ENCODE peak calls at places on chromosomes 1 and 21, in six cellular contexts. Z, B, Q, J, Y and P are unnamed samples.
A peak's percentile ranks its signal among the peaks of the same experiment; 100 is the strongest.

GRCh38 chr1:3895951-3896325 is 4.1 kb downstream of the C1orf174 start:
- DNase-seq in Z (no peak), B (no peak), Q (no peak), J (no peak), Y (no peak), P (no peak)

GRCh38 chr1:66364578-66365391 is 169.2 kb upstream of the SGIP1 start:
- DNase-seq in Z (no peak), B (no peak), Q (no peak), J (no peak), Y (no peak), P (no peak)

GRCh38 chr1:236073307-236073897 is 8.5 kb upstream of the NID1 start:
- DNase-seq in Z (no peak), B (no peak), Q (no peak), J (no peak), Y (no peak), P (no peak)

GRCh38 chr1:228212415-228212965 is 4.6 kb downstream of the OBSCN start:
- DNase-seq in Z (no peak), B (no peak), Q (no peak), J (peak; percentile 28), Y (no peak), P (no peak)

GRCh38 chr1:47434051-47434842 is 3.6 kb upstream of the FOXD2 start:
- DNase-seq in Z (peak; percentile 73), B (no peak), Q (peak; percentile 76), J (peak; percentile 57), Y (no peak), P (peak; percentile 74)

GRCh38 chr1:201361652-201362504 is 15.6 kb downstream of the TNNT2 start:
- DNase-seq in Z (no peak), B (no peak), Q (peak; percentile 68), J (peak; percentile 71), Y (peak; percentile 47), P (no peak)

GRCh38 chr1:107934573-107934972 is 30.4 kb downstream of the VAV3 start:
- DNase-seq in Z (no peak), B (no peak), Q (no peak), J (no peak), Y (no peak), P (no peak)

GRCh38 chr21:25518491-25518911 is 88.8 kb downstream of the MRPL39 start:
- DNase-seq in Z (no peak), B (no peak), Q (no peak), J (no peak), Y (no peak), P (no peak)

GRCh38 chr1:7616076-7616833 is 154.8 kb upstream of the VAMP3 start:
- DNase-seq in Z (no peak), B (no peak), Q (peak; percentile 70), J (peak; percentile 75), Y (peak; percentile 10), P (no peak)

GRCh38 chr21:36909901-36910561 is 56.4 kb downstream of the HLCS start:
- DNase-seq in Z (no peak), B (no peak), Q (no peak), J (peak; percentile 81), Y (peak; percentile 98), P (no peak)

GRCh38 chr21:36908260-36908908 is 58.1 kb downstream of the HLCS start:
- DNase-seq in Z (no peak), B (no peak), Q (no peak), J (no peak), Y (peak; percentile 46), P (no peak)

GRCh38 chr21:36910581-36911307 is 55.7 kb downstream of the HLCS start:
- DNase-seq in Z (no peak), B (no peak), Q (no peak), J (no peak), Y (peak; percentile 86), P (no peak)

GRCh38 chr21:36913247-36914169 is 53.0 kb downstream of the HLCS start:
- DNase-seq in Z (no peak), B (no peak), Q (no peak), J (no peak), Y (no peak), P (no peak)

GRCh38 chr21:36909423-36909822 is 57.0 kb downstream of the HLCS start:
- DNase-seq in Z (no peak), B (no peak), Q (no peak), J (no peak), Y (peak; percentile 90), P (no peak)
- H3K4me3 ChIP-seq in Z (no peak overlapping the region), B (no peak overlapping the region), Q (no peak overlapping the region), J (no peak overlapping the region), Y (no peak overlapping the region), P (no peak overlapping the region)

DNA sequence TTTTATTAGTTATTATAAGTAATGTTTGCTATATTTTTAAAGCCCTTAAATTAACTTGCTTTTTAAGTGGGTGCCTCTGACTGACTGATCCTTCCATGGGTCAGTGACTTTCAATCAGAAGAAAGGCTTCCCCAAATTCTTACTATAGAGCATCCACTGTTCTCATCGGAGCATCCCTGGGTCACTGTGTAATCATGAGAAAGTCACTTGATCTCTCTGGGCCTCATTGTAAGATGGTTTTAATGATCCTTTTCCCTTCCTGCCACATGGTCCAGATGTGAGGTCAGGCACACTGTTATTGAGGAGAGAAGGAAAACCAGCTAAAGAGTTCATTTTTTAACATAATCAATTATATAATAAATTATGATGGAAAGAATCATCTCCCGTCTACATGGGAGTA is 11.0 kb upstream of the NBL1 start:
- DNase-seq in Z (no peak), B (no peak), Q (no peak), J (no peak), Y (no peak), P (no peak)
- TF ChIP-seq CTCF in Z (no peak), B (no peak), Q (no peak), J (no peak), Y (no peak), P (no peak)

GRCh38 chr1:170630977-170631376 is 33.0 kb upstream of the PRRX1 start:
- DNase-seq in Z (no peak), B (no peak), Q (no peak), J (no peak), Y (no peak), P (no peak)
- H3K27ac ChIP-seq in Z (no peak overlapping the region), B (no peak overlapping the region), Q (no peak overlapping the region), J (no peak overlapping the region), Y (no peak overlapping the region), P (no peak overlapping the region)

DNA sequence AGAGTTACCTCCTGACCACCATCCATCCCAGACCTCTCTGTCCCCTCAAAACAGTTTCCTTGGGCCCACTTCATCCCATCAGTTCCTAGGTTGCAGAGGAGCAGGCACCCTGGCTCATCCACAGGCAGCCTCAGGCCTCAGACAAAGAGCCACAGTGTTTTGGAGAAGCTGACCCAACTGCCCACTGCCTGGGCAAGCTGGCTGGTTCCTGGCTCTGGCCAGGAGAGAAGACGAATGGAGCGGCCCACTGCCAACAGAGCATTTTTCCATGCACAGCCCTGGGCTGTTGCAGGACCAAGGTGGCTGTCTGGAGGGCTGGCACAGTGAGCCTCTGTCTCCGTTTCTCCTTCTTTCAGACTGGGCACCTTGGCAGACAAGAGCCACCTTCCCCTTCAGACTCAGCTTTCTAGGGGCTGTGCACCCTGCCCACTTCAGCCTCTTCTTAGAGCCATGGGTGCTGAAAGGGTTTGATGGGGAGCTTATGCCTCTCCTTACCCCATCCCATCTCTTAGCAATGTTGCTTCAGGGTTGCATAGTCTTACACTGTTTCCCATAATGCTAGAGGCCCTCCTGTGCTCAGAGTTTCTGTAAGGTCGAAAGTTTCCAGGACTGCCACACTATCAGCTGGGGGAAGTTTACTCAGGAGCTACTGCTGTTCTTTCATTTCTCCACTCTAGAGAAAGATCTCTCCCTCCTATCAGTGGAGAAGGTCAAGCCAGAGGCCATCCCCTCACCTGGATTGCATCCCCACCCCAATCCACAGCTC is 982 bp downstream of the FMOD start:
- DNase-seq in Z (no peak), B (no peak), Q (no peak), J (peak; percentile 72), Y (no peak), P (no peak)
- H3K4me3 ChIP-seq in Z (peak overlapping the region; percentile 53), B (peak overlapping the region; percentile 46), Q (peak overlapping the region; percentile 41), J (no peak overlapping the region), Y (no peak overlapping the region), P (no peak overlapping the region)

DNA sequence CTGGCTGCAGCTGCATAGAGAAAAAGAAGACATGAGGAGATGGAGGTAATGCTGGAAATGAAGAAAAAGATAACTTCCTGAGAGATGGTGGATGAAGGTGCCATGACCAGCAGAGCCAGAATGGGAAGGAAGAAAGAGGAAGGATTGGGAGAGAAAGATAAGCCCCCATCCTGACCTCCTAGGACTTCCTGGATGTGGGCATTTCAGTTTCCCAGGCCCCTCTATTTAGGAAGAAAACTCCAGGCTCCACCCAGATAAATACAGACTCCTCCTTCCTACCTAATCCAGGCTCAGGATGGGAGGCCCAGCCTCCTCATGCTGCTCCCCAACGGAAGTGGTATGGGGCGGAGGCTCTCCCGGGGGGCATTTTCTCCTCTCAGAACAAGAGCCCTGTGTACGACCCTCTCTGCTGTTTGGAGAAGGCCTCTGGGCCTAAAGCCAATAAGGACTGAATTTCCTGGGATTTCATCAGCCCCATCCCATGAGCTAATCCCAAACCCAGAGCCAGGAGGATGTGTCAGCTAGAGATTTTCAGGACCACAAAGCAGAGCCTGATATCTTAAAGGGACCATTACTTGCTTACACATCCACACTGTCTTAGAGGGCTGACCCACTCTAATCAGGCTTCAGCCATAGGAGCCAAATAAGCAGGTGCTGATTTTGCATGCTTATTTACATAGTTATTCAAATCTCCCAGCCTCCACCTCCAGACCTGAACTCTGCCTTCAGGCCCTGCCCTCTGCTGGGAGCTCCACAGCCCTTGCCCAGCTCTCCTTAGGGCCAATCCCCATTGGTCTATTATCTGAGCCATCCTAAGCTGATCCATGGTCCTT is 5.1 kb upstream of the ARHGEF2 start:
- DNase-seq in Z (no peak), B (no peak), Q (no peak), J (peak; percentile 76), Y (peak; percentile 80), P (no peak)
- TF ChIP-seq CTCF in Z (no peak), B (no peak), Q (no peak), J (no peak), Y (no peak), P (no peak)

DNA sequence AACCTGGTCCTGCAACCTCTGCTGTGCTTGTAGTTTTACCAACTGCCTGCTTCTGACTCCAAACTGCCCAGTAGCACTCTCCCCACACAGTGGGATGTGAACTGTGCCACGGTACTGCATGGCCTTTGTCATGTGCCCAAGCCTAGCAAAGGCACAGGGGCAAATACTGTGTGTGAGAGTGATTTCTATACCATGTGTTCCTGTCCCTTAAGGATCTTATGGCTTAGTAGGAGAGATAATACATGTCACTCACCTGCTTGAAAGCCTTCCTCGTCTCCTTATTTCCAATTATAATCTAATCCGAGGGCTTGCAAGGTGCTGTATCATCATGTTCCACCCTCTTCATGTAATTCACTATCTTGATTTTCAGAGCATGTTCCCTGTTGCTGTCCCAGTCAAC is 51.3 kb downstream of the UBE4B start:
- DNase-seq in Z (no peak), B (no peak), Q (no peak), J (no peak), Y (no peak), P (no peak)
- H3K27ac ChIP-seq in Z (no peak overlapping the region), B (no peak overlapping the region), Q (no peak overlapping the region), J (no peak overlapping the region), Y (no peak overlapping the region), P (no peak overlapping the region)